ENCODE peak calls at places on chromosomes 2 and 18, in four cellular contexts. J, I, V and D are unnamed samples.

GRCh38 chr2:44840186-44840850 is 101.2 kb upstream of the SIX3 start:
- DNase-seq in I (no peak), J (no peak), V (no peak), D (no peak)

GRCh38 chr2:210445116-210445707 is 31.3 kb downstream of the LANCL1 start:
- DNase-seq in V (peak; percentile 6), J (peak; percentile 56), I (peak; percentile 18), D (peak; percentile 38)

GRCh38 chr2:228600265-228600664 is 418.8 kb upstream of the SPHKAP start:
- DNase-seq in I (no peak), V (no peak), J (peak; percentile 96), D (no peak)

GRCh38 chr18:22551536-22552151 is 133.9 kb upstream of the CTAGE1 start:
- DNase-seq in J (peak; percentile 92), V (peak; percentile 27), I (no peak), D (no peak)

GRCh38 chr2:20667531-20668401 is 822 bp downstream of the GDF7 start:
- DNase-seq in J (no peak), I (no peak), V (no peak), D (no peak)

GRCh38 chr2:188381614-188382013 is 89.9 kb downstream of the GULP1 start:
- DNase-seq in J (peak; percentile 69), V (peak; percentile 83), I (peak; percentile 35), D (no peak)

GRCh38 chr2:229715895-229716507 is 1.6 kb upstream of the DNER start:
- DNase-seq in J (no peak), V (peak; percentile 64), I (peak; percentile 11), D (peak; percentile 56)

GRCh38 chr2:204808494-204808893 is 263.2 kb downstream of the PARD3B start:
- DNase-seq in I (no peak), V (no peak), J (no peak), D (no peak)

GRCh38 chr2:171712051-171712450 is 24.8 kb downstream of the DYNC1I2 start:
- DNase-seq in I (no peak), J (peak; percentile 89), V (no peak), D (no peak)

GRCh38 chr2:70984576-70985282 is 6.3 kb downstream of the ANKRD53 start:
- DNase-seq in J (peak; percentile 61), V (peak; percentile 27), I (peak; percentile 77), D (peak; percentile 68)

GRCh38 chr2:226427538-226428307 is 371.9 kb downstream of the IRS1 start:
- DNase-seq in V (peak; percentile 62), J (peak; percentile 95), I (peak; percentile 23), D (no peak)

GRCh38 chr18:10041180-10041579 is 127.4 kb downstream of the VAPA start:
- DNase-seq in I (peak; percentile 70), V (no peak), J (no peak), D (no peak)
- H3K27ac ChIP-seq in I (peak overlapping the region; percentile 92), V (no peak overlapping the region), J (no peak overlapping the region), D (no peak overlapping the region)

DNA sequence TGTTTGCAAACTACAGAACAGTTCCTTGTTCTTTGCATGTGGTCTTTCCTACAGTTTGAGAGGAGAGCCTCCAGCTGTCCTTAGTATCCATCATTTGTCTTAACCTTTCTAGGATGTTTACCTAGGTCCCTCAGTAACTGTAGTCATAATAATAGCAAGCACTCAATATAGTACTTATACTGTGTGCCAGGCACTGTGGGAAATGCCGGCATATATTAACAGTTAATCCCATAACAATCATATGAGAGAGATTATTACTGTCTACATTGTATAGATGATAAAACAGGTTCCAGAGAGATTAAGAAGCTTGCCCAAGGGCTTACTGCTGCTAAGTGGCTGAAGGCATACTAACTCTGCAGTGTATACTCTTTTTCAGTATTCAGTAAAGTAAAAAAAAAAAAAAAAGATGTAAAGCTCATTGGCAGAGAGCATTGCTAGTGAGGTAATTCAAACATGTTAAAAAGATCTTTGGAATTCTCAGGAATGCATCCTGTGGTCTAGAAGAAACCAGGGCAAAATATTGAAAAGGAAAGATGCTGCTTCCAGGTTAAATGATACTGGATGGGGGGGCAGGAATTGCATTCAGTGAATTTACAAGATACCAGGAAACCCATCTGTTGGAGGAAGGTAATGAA is 72.3 kb downstream of the SPTBN1 start:
- DNase-seq in J (peak; percentile 52), I (no peak), V (no peak), D (no peak)
- TF ChIP-seq EZH2phosphoT487 in J (no peak), I (no peak), V (no peak), D (no peak)

GRCh38 chr2:40123746-40124145 is 328.1 kb downstream of the SLC8A1 start:
- DNase-seq in V (no peak), J (peak; percentile 43), I (no peak), D (no peak)
- H3K27ac ChIP-seq in V (no peak overlapping the region), J (peak overlapping the region; percentile 50), I (no peak overlapping the region), D (no peak overlapping the region)

DNA sequence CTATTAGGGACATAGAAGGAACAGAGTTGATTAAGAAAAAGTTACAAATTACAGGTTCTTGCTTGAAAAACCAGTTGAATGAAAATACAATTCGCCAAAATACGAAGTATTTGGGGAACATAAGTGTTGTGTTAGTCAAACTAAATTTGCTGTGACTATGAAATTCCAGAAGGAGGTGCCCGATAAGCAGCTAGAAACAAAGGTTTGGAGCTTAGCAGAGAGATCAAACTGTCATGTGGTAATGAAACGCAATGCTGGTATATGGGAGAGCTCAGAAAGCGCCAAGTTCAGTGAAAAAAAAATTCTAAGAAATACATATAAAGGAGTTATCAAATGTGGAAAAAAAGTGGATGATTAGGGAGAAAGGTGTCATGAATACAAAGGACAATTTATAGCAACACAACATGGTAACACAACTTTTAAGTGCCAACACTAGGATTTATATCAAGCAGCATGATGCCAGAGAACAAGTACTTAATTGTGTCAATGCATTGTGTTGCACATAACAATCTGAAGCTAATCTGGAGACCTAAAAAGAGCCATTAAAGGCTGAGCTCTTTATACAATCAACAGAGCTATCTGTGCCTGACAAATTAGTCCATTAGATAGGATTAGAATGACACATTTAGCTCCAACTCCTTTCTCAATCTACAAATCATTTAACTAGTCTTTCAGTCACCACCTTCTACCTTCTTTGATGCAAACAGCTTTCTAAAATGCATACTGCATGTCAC is 31.2 kb downstream of the SMAD2 start:
- DNase-seq in J (no peak), V (no peak), I (no peak), D (no peak)
- TF ChIP-seq EZH2phosphoT487 in J (no peak), V (no peak), I (no peak), D (no peak)

GRCh38 chr18:55384115-55384514 is 203.9 kb downstream of the TCF4 start:
- DNase-seq in J (no peak), V (no peak), I (no peak), D (no peak)

GRCh38 chr18:55384551-55385275 is 203.3 kb downstream of the TCF4 start:
- DNase-seq in J (peak; percentile 73), V (no peak), I (no peak), D (peak; percentile 17)

GRCh38 chr18:55387139-55387984 is 200.6 kb downstream of the TCF4 start:
- DNase-seq in J (no peak), I (no peak), V (no peak), D (no peak)

GRCh38 chr18:55385770-55386169 is 202.2 kb downstream of the TCF4 start:
- DNase-seq in I (no peak), V (no peak), J (no peak), D (no peak)

GRCh38 chr18:55386545-55386944 is 201.4 kb downstream of the TCF4 start:
- DNase-seq in J (no peak), V (no peak), I (no peak), D (no peak)
- H3K27ac ChIP-seq in J (no peak overlapping the region), V (no peak overlapping the region), I (no peak overlapping the region), D (no peak overlapping the region)

GRCh38 chr18:79947054-79947755 is 4.2 kb downstream of the SLC66A2 start:
- DNase-seq in J (peak; percentile 80), V (no peak), I (no peak), D (no peak)
- TF ChIP-seq EZH2phosphoT487 in J (no peak), V (no peak), I (no peak), D (no peak)

GRCh38 chr2:66501267-66501666 is 66.3 kb downstream of the MEIS1 start:
- DNase-seq in I (no peak), V (no peak), J (no peak), D (no peak)

GRCh38 chr2:66496680-66497420 is 61.9 kb downstream of the MEIS1 start:
- DNase-seq in I (no peak), J (peak; percentile 27), V (no peak), D (no peak)

GRCh38 chr2:66495788-66496640 is 61.1 kb downstream of the MEIS1 start:
- DNase-seq in I (peak; percentile 74), V (no peak), J (peak; percentile 96), D (no peak)

GRCh38 chr2:66497706-66498596 is 63.0 kb downstream of the MEIS1 start:
- DNase-seq in I (no peak), V (no peak), J (no peak), D (no peak)

DNA sequence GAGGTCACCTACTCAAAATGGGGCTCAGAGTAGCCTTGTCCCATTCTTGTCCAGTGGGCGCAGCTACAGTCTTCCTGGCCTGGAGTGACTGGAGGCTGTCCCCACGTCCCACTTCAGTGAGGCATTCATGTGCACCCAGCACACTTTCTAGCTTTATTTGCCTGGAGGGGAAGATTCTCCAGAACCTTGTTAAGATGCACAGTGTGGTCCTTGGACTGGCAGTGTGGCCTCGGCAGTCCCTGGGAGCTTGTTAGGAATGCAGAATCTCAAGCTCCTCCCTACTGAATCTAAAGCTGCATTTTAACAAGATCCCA is 63.6 kb downstream of the MEIS1 start:
- DNase-seq in I (no peak), V (no peak), J (no peak), D (no peak)
- H3K27ac ChIP-seq in I (no peak overlapping the region), V (no peak overlapping the region), J (no peak overlapping the region), D (no peak overlapping the region)

GRCh38 chr2:85830645-85831044 is 58.1 kb downstream of the ST3GAL5 start:
- DNase-seq in V (no peak), I (no peak), J (no peak), D (peak; percentile 39)
- TF ChIP-seq EZH2phosphoT487 in V (no peak), I (no peak), J (no peak), D (no peak)

DNA sequence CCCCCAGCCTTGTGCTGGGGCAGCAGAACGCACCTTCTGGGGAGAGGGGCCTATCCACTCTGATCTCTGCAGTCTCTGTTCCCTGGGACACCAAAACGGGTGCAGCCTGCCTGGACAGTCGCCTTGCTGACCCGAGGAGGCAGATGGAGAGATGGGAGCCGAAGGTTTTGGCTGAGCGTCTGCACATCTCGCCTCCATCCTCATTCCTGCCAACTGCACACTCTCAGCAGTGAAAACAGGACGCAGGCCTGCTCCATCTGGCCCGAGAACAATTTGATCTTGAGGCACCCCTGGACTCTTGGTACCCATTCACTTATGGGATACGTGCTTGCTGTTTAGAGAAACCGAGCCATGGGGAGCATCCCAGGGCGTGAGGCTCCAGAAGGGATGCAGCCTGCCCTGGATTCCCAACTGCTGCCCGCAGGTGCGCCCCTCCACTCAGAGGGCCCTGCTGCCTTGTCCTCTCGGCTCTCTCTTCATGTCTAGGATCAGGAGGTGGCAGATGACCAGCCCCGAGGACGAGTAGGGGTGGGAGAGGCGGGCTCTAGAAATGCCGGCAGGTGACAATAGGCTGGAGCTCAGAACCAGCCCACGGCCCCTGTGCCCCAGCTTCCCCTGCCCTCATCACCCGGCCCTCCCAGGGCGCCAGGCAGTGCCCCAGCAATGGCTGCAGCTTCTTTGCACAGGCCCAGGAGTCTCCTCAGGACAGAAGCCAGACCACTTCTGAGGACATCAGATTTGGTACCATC is 9.1 kb upstream of the SEMA4C start:
- DNase-seq in I (no peak), J (no peak), V (no peak), D (no peak)
- H3K27ac ChIP-seq in I (no peak overlapping the region), J (no peak overlapping the region), V (no peak overlapping the region), D (no peak overlapping the region)